ENCODE peak calls at places on chromosome 18, in ten cellular contexts. W is breast epithelium, M is body of pancreas, D is left ventricle myocardium inferior, X is fibroblast of villous mesenchyme, T is endothelial cell of umbilical vein, G is cardiac fibroblast, N is SK-N-SH, F is PC-9, B is suprapubic skin. Z is an unnamed sample.

GRCh38 chr18:48826806-48827205 is 124.0 kb downstream of the SMAD7 start:
- DNase-seq in W (no peak), M (no peak), D (no peak), X (no peak), T (no peak), G (no peak), N (no peak), F (no peak), B (peak; percentile 38), Z (no peak)

GRCh38 chr18:56501896-56502295 is 136.5 kb downstream of the TXNL1 start:
- DNase-seq in W (no peak), M (no peak), D (no peak), X (peak; percentile 8), T (peak; percentile 93), G (peak; percentile 71), N (no peak), F (no peak), B (no peak), Z (no peak)

GRCh38 chr18:37565985-37566478 is 434 bp upstream of the CELF4 start:
- DNase-seq in W (no peak), M (peak; percentile 63), D (peak; percentile 54), X (no peak), T (no peak), G (peak; percentile 65), N (peak; percentile 95), F (no peak), B (no peak), Z (peak; percentile 41)

GRCh38 chr18:2874765-2875164 is 28.0 kb downstream of the EMILIN2 start:
- DNase-seq in W (no peak), M (no peak), D (no peak), X (no peak), T (no peak), G (no peak), N (no peak), F (no peak), B (peak; percentile 21), Z (no peak)

GRCh38 chr18:24799176-24799575 is 338.7 kb downstream of the HRH4 start:
- DNase-seq in W (no peak), M (no peak), D (no peak), X (no peak), T (peak; percentile 20), G (no peak), N (no peak), F (no peak), B (no peak), Z (no peak)

GRCh38 chr18:45167109-45167551 is 448.1 kb upstream of the SLC14A2 start:
- DNase-seq in W (no peak), M (no peak), D (no peak), X (peak; percentile 95), T (no peak), G (no peak), N (no peak), F (peak; percentile 68), B (no peak), Z (peak; percentile 70)

GRCh38 chr18:76465630-76466409 is 29.2 kb downstream of the ZNF516 start:
- DNase-seq in W (no peak), M (no peak), D (no peak), X (peak; percentile 60), T (no peak), G (no peak), N (no peak), F (no peak), B (peak; percentile 63), Z (no peak)

GRCh38 chr18:55195863-55196262 is 236.6 kb upstream of the CCDC68 start:
- DNase-seq in W (no peak), M (no peak), D (no peak), X (no peak), T (no peak), G (no peak), N (no peak), F (no peak), B (no peak), Z (no peak)

GRCh38 chr18:9103488-9103887 is 989 bp downstream of the NDUFV2 start:
- DNase-seq in W (no peak), M (no peak), D (no peak), X (peak; percentile 53), T (peak; percentile 70), G (peak; percentile 50), N (no peak), F (peak; percentile 55), B (no peak), Z (peak; percentile 47)

GRCh38 chr18:69239849-69240248 is 160.8 kb upstream of the DOK6 start:
- DNase-seq in W (no peak), M (no peak), D (no peak), X (peak; percentile 22), T (no peak), G (no peak), N (no peak), F (no peak), B (no peak), Z (no peak)

GRCh38 chr18:5980721-5981120 is 85.4 kb upstream of the TMEM200C start:
- DNase-seq in W (no peak), M (no peak), D (no peak), X (no peak), T (no peak), G (no peak), N (no peak), F (no peak), B (no peak), Z (no peak)

GRCh38 chr18:28175047-28175929 is 1.6 kb downstream of the CDH2 start:
- DNase-seq in W (no peak), M (no peak), D (peak; percentile 42), X (peak; percentile 57), T (peak; percentile 44), G (peak; percentile 58), N (peak; percentile 71), F (no peak), B (no peak), Z (peak; percentile 56)

DNA sequence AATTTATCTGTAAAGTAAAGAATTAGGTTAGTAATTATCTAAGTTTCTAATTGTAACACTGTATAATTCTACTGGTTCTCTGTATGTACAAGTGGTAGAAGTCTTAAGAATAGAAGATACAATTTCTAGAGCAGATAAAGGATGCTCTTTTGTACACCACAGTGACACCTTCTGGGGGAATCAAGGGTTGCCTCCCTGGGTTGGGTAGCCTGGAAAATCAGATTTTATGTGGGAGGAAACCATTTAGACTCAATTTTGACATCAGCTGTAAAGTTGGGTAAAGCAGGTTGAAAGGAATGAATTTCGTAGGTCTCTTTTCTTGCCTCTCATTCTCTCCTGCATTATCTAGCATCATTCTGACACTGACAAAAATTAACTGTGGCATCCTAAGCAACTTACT is 354.8 kb downstream of the DCC start:
- DNase-seq in W (no peak), M (no peak), D (no peak), X (no peak), T (no peak), G (peak; percentile 2), N (peak; percentile 21), F (no peak), B (no peak), Z (no peak)
- TF ChIP-seq CTCF in W (no peak), M (no peak), D (peak; percentile 11), X (no peak), T (peak; percentile 25), G (no peak), N (peak; percentile 55), F (peak; percentile 52), B (no peak), Z (peak; percentile 52)

GRCh38 chr18:39799010-39799409 is 2156.0 kb upstream of the PIK3C3 start:
- DNase-seq in W (peak; percentile 24), M (no peak), D (no peak), X (no peak), T (peak; percentile 14), G (peak; percentile 40), N (no peak), F (no peak), B (no peak), Z (peak; percentile 27)
- H3K4me3 ChIP-seq in W (peak overlapping the region; percentile 67), M (no peak overlapping the region), D (no peak overlapping the region), X (peak overlapping the region; percentile 83), T (peak overlapping the region; percentile 89), G (no peak overlapping the region), N (no peak overlapping the region), F (peak overlapping the region; percentile 75), B (peak overlapping the region; percentile 42), Z (no peak overlapping the region)

DNA sequence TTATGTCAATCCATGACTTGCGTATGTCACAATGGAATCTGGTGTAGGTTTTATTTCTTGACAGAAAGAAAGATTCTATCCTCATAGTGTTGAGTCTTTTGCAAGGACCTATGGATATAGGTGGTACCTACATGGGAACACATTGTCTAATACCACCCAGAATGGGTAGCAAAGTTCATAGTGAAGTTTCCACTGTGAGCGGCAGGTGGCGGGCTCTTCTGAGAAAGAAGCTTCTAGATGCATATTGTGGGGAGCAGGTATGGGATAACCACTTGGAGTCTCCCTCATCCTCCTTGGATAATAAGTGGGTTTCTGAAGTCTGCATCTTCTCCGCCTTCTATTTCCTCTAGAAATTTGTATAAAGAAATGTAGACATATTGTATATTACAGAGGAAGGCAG is 44.9 kb downstream of the LINC00305 start:
- DNase-seq in W (no peak), M (no peak), D (no peak), X (no peak), T (no peak), G (no peak), N (no peak), F (no peak), B (no peak), Z (no peak)
- TF ChIP-seq CTCF in W (no peak), M (no peak), D (no peak), X (no peak), T (no peak), G (no peak), N (peak; percentile 16), F (peak; percentile 43), B (no peak), Z (peak; percentile 13)

DNA sequence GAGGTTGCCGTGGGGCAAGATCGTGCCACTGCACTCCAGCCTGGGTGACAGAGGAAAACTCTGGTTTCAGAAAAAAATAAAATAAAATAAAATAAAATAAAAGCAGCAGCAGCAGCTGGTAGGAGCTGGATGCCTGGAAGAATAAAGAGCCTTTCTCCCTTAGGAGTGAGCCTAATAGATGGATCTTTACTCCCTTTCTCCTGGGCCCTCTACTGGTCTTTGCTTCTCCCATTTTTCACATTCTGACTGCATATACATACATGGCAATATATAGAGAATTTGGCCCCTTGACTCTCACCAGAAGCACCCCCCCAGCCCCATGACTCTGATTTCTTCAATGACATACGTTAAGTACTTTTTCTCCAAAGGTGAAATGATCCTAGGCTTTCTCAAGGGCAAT is 9.8 kb upstream of the MALT1 start:
- DNase-seq in W (no peak), M (no peak), D (no peak), X (peak; percentile 43), T (no peak), G (peak; percentile 42), N (no peak), F (no peak), B (no peak), Z (peak; percentile 30)
- H3K4me3 ChIP-seq in W (no peak overlapping the region), M (no peak overlapping the region), D (no peak overlapping the region), X (no peak overlapping the region), T (no peak overlapping the region), G (no peak overlapping the region), N (no peak overlapping the region), F (no peak overlapping the region), B (no peak overlapping the region), Z (no peak overlapping the region)

Z was measured in AG10803.